ENCODE peak calls at places on chromosome 6, in ten cellular contexts. A is mesothelial cell of epicardium, Y is neural crest cell, C is HCT116, R is GM12864, G is H9, T is thyroid gland, I is BJ, E is PC-3, W is RWPE1. M is an unnamed sample.

GRCh38 chr6:44257007-44257752 is at the start of gene SLC35B2:
- DNase-seq in A (no peak), Y (peak), C (no peak), R (no peak), G (peak), T (peak), I (no peak), E (peak), W (peak), M (peak)

GRCh38 chr6:38266921-38267354 is 372.8 kb downstream of the BTBD9 start:
- DNase-seq in A (no peak), Y (no peak), C (no peak), R (no peak), G (no peak), T (no peak), I (no peak), E (peak), W (no peak), M (no peak)

GRCh38 chr6:51568771-51569170 is 518.6 kb downstream of the PKHD1 start:
- DNase-seq in A (no peak), Y (no peak), C (no peak), R (no peak), G (no peak), T (no peak), I (no peak), E (peak), W (peak), M (no peak)

GRCh38 chr6:38233161-38233791 is 406.5 kb downstream of the BTBD9 start:
- DNase-seq in A (no peak), Y (no peak), C (no peak), R (no peak), G (no peak), T (no peak), I (no peak), E (peak), W (peak), M (no peak)

GRCh38 chr6:129312865-129313264 is 397.1 kb downstream of the ARHGAP18 start:
- DNase-seq in A (no peak), Y (no peak), C (peak), R (no peak), G (no peak), T (peak), I (peak), E (peak), W (peak), M (no peak)

GRCh38 chr6:53347250-53347920 is 1.4 kb downstream of the ELOVL5 start:
- DNase-seq in A (no peak), Y (no peak), C (no peak), R (no peak), G (no peak), T (peak), I (no peak), E (peak), W (no peak), M (no peak)

GRCh38 chr6:38567436-38567835 is 72.3 kb downstream of the BTBD9 start:
- DNase-seq in A (peak), Y (no peak), C (peak), R (no peak), G (no peak), T (peak), I (no peak), E (peak), W (peak), M (no peak)

GRCh38 chr6:104566411-104566810 is 293.3 kb downstream of the HACE1 start:
- DNase-seq in A (no peak), Y (no peak), C (no peak), R (no peak), G (no peak), T (no peak), I (no peak), E (peak), W (no peak), M (no peak)

GRCh38 chr6:126376682-126377081 is 36.8 kb downstream of the CENPW start:
- DNase-seq in A (no peak), Y (no peak), C (no peak), R (no peak), G (no peak), T (no peak), I (no peak), E (no peak), W (no peak), M (no peak)

GRCh38 chr6:56009620-56010019 is 134.2 kb upstream of the BMP5 start:
- DNase-seq in A (no peak), Y (no peak), C (no peak), R (no peak), G (no peak), T (no peak), I (no peak), E (no peak), W (no peak), M (no peak)

GRCh38 chr6:90401933-90402830 is 105.5 kb upstream of the BACH2 start:
- DNase-seq in A (no peak), Y (no peak), C (no peak), R (no peak), G (no peak), T (no peak), I (no peak), E (no peak), W (no peak), M (no peak)

GRCh38 chr6:8930009-8930408 is 494.7 kb upstream of the SLC35B3 start:
- DNase-seq in A (no peak), Y (no peak), C (no peak), R (no peak), G (no peak), T (no peak), I (no peak), E (no peak), W (no peak), M (no peak)

GRCh38 chr6:138572200-138572875 is 73.0 kb upstream of the NHSL1 start:
- DNase-seq in A (peak), Y (peak), C (no peak), R (no peak), G (peak), T (peak), I (peak), E (peak), W (peak), M (peak)

GRCh38 chr6:4780360-4780812 is 4.2 kb downstream of the CDYL start:
- DNase-seq in A (no peak), Y (no peak), C (no peak), R (no peak), G (no peak), T (peak), I (no peak), E (peak), W (no peak), M (no peak)

GRCh38 chr6:95017922-95018321 is 559.4 kb upstream of the MANEA start:
- DNase-seq in A (no peak), Y (no peak), C (no peak), R (no peak), G (no peak), T (no peak), I (no peak), E (no peak), W (no peak), M (no peak)

GRCh38 chr6:110357696-110358535 is at the start of gene METTL24:
- DNase-seq in A (no peak), Y (peak), C (no peak), R (no peak), G (peak), T (peak), I (no peak), E (no peak), W (no peak), M (no peak)

GRCh38 chr6:17905611-17906592 is 81.5 kb downstream of the KIF13A start:
- DNase-seq in A (no peak), Y (no peak), C (no peak), R (no peak), G (no peak), T (no peak), I (peak), E (peak), W (peak), M (no peak)

GRCh38 chr6:44733868-44734267 is 346.4 kb downstream of the CDC5L start:
- DNase-seq in A (no peak), Y (no peak), C (no peak), R (no peak), G (no peak), T (peak), I (no peak), E (no peak), W (no peak), M (no peak)

GRCh38 chr6:160974304-160974771 is 17.2 kb upstream of the MAP3K4 start:
- DNase-seq in A (no peak), Y (no peak), C (no peak), R (no peak), G (no peak), T (peak), I (peak), E (no peak), W (peak), M (no peak)

GRCh38 chr6:56649053-56649769 is 6.5 kb upstream of the DST start:
- DNase-seq in A (no peak), Y (no peak), C (no peak), R (no peak), G (no peak), T (no peak), I (no peak), E (peak), W (no peak), M (no peak)

GRCh38 chr6:31252625-31253024 is 19.3 kb downstream of the HLA-C start:
- DNase-seq in A (no peak), Y (no peak), C (no peak), R (no peak), G (no peak), T (no peak), I (no peak), E (no peak), W (no peak), M (no peak)
- TF ChIP-seq CTCF in A (no peak), Y (peak), C (no peak), R (peak), G (peak), T (no peak), I (no peak), E (no peak), W (no peak), M (peak)

GRCh38 chr6:30212865-30213653 is at the start of gene TRIM26:
- DNase-seq in A (peak), Y (peak), C (peak), R (peak), G (peak), T (peak), I (peak), E (peak), W (peak), M (peak)

GRCh38 chr6:30213654-30213998 is 420 bp upstream of the TRIM26 start:
- DNase-seq in A (no peak), Y (no peak), C (no peak), R (no peak), G (no peak), T (no peak), I (no peak), E (no peak), W (no peak), M (no peak)

GRCh38 chr6:30211899-30212298 is 1.3 kb downstream of the TRIM26 start:
- DNase-seq in A (no peak), Y (no peak), C (no peak), R (no peak), G (no peak), T (no peak), I (no peak), E (no peak), W (no peak), M (no peak)

GRCh38 chr6:30216096-30216495 is 2.9 kb upstream of the TRIM26 start:
- DNase-seq in A (no peak), Y (no peak), C (no peak), R (no peak), G (no peak), T (no peak), I (no peak), E (no peak), W (no peak), M (no peak)

DNA sequence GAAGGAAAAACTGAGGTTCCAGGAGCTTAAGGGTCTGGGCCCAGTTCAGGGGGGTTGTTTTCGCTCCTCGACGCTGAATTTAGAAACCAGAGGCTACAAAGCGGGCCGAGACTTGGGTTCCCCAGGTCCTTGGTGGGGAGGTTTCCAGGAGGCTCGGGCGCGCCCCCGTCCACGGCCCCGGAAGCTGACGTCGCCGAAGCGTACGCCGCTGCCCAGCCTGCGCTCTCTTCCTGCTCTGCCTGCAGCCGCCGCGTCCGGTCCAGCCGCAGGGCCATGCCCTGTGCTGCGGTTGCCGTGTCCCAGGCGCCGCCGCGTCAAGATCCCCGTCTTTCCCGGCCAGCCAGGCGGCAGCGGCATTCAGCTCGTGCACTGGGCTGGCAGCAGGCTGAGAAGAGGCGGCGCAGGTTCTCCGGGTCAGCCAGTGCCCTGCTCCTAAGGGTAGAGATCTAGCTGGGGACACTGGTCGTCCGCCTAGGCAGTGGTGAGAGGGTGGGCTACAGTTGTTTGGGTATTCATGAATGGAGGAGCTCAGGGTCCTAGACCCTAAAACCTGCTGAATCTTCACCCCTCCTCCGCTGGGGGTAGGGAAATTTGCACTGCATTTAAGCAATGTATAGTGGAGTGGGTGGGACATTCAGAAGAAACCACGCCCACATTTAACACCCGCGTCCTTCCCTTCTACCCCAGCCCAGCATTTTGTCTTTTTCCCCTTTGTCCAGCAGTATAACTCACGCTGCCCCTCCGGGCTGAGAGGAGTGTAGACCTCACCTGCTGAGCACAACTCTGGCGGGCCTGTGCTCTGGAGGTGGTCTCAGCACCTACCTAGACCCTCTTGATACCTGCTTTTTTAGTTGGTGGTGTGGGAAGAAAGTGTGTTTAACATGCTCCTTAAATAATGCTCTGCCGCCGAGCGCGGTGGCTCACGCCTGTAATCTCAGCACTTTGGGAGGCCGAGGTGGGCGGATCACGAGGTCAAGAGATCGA is 1.1 kb upstream of the TRIM26 start:
- DNase-seq in A (peak), Y (peak), C (no peak), R (peak), G (peak), T (peak), I (no peak), E (peak), W (peak), M (peak)
- TF ChIP-seq CTCF in A (no peak), Y (no peak), C (no peak), R (no peak), G (no peak), T (no peak), I (no peak), E (no peak), W (no peak), M (peak)

GRCh38 chr6:31655349-31656237 is at the start of gene APOM:
- DNase-seq in A (no peak), Y (no peak), C (no peak), R (no peak), G (no peak), T (no peak), I (no peak), E (no peak), W (no peak), M (peak)

GRCh38 chr6:31654574-31655348 is 933 bp upstream of the APOM start:
- DNase-seq in A (no peak), Y (no peak), C (no peak), R (no peak), G (no peak), T (no peak), I (no peak), E (no peak), W (no peak), M (peak)

GRCh38 chr6:31651602-31652191 is 764 bp downstream of the BAG6 start:
- DNase-seq in A (no peak), Y (no peak), C (peak), R (no peak), G (peak), T (peak), I (no peak), E (peak), W (peak), M (peak)

GRCh38 chr6:31657406-31658157 is 1.9 kb downstream of the APOM start:
- DNase-seq in A (no peak), Y (no peak), C (no peak), R (no peak), G (no peak), T (no peak), I (no peak), E (peak), W (no peak), M (no peak)

GRCh38 chr6:31652925-31653724 is 664 bp upstream of the BAG6 start:
- DNase-seq in A (peak), Y (no peak), C (no peak), R (peak), G (peak), T (peak), I (no peak), E (no peak), W (peak), M (peak)
- TF ChIP-seq CTCF in A (no peak), Y (no peak), C (no peak), R (no peak), G (no peak), T (no peak), I (peak), E (peak), W (no peak), M (peak)

DNA sequence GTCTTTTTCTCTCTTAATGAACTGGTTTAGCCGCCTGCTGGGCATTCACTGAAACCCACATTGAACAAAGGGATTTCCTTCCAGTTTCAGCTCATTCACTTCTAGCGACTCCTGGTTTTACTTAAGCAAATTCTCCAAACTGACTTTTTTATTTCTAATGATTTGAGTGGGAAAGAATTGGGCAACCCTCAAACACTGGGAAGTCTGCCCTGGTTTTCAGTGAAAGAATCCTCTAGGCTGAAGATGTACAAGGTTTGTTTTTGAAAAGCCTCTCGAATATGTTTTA is 45.5 kb downstream of the PLAGL1 start:
- DNase-seq in A (no peak), Y (no peak), C (no peak), R (no peak), G (no peak), T (peak), I (peak), E (no peak), W (peak), M (no peak)
- TF ChIP-seq CTCF in A (peak), Y (peak), C (no peak), R (no peak), G (peak), T (no peak), I (peak), E (peak), W (no peak), M (no peak)

GRCh38 chr6:42569102-42570028 is 5.5 kb downstream of the UBR2 start:
- DNase-seq in A (no peak), Y (no peak), C (no peak), R (no peak), G (no peak), T (no peak), I (peak), E (peak), W (peak), M (no peak)
- TF ChIP-seq CTCF in A (no peak), Y (no peak), C (no peak), R (no peak), G (no peak), T (no peak), I (peak), E (no peak), W (no peak), M (no peak)

DNA sequence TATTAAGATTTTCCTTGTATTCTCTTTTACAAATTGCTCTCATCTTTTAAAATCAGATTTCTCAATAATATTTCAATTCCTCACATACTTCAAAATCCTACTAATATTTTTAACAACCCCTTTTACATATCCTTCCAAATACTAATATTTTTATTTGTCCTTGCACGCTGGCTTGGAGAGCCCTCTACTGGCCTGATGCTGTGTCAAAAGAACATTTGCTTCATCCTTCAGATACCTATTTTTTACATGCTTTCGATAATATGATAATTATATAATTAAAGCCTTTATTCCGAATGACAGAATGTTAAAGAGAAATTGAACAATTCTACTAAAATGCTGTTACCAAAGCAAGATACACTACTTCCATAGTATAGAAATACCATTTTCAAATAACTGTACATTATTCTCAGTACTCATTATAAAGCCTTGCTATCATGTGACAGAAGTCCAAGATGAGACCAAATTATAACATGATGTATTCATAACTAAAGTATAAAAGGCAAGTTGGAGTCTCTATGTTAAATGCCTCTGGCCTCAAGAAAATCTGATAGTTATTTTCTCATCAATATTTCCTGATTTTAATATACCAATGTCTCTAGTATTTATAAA is 39.0 kb upstream of the PLN start:
- DNase-seq in A (no peak), Y (no peak), C (peak), R (no peak), G (no peak), T (peak), I (no peak), E (peak), W (peak), M (peak)
- TF ChIP-seq CTCF in A (no peak), Y (peak), C (peak), R (peak), G (peak), T (no peak), I (peak), E (peak), W (peak), M (peak)

DNA sequence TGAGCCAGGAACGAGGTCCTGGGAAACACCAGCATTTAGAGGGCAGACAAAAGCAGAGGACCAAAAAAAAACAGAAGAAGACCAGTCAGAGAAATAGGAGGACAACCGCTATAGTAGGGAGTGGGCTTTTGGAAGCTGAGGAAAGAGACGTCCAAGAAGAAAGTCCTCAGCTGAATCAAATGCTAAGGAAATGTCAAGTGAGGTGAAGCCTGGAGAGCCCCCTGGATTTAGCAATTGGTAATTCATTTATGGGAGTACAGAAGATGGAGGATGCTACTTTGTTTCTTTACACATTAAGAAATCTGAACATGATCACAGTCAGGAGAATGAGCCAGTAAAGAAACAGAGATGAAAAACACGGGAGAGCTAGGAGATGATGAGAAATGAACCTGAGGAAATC is 41.1 kb downstream of the LRP11 start:
- DNase-seq in A (no peak), Y (no peak), C (no peak), R (no peak), G (no peak), T (no peak), I (no peak), E (no peak), W (no peak), M (no peak)
- TF ChIP-seq CTCF in A (no peak), Y (peak), C (no peak), R (peak), G (no peak), T (no peak), I (no peak), E (no peak), W (no peak), M (no peak)

GRCh38 chr6:167697316-167697715 is 129.4 kb upstream of the AFDN start:
- DNase-seq in A (no peak), Y (no peak), C (no peak), R (no peak), G (no peak), T (no peak), I (no peak), E (no peak), W (no peak), M (no peak)
- TF ChIP-seq CTCF in A (no peak), Y (no peak), C (no peak), R (no peak), G (no peak), T (no peak), I (no peak), E (no peak), W (no peak), M (no peak)

GRCh38 chr6:136527831-136528230 is 22.4 kb downstream of the MAP7 start:
- DNase-seq in A (no peak), Y (no peak), C (no peak), R (no peak), G (no peak), T (no peak), I (peak), E (peak), W (no peak), M (no peak)

GRCh38 chr6:136526937-136527336 is 23.3 kb downstream of the MAP7 start:
- DNase-seq in A (no peak), Y (no peak), C (no peak), R (no peak), G (no peak), T (peak), I (no peak), E (no peak), W (no peak), M (no peak)

GRCh38 chr6:136525586-136526195 is 24.5 kb downstream of the MAP7 start:
- DNase-seq in A (no peak), Y (no peak), C (no peak), R (no peak), G (no peak), T (no peak), I (no peak), E (no peak), W (no peak), M (no peak)

GRCh38 chr6:136524936-136525413 is 25.2 kb downstream of the MAP7 start:
- DNase-seq in A (no peak), Y (no peak), C (no peak), R (no peak), G (no peak), T (no peak), I (no peak), E (no peak), W (no peak), M (no peak)

GRCh38 chr6:136526196-136526930 is 23.9 kb downstream of the MAP7 start:
- DNase-seq in A (peak), Y (peak), C (no peak), R (no peak), G (peak), T (peak), I (no peak), E (no peak), W (no peak), M (peak)
- TF ChIP-seq CTCF in A (no peak), Y (peak), C (no peak), R (peak), G (peak), T (no peak), I (peak), E (no peak), W (no peak), M (no peak)